ENCODE peak calls at places on chromosomes 7 and 10, in nine cellular contexts. E is endothelial cell of umbilical vein, F is lower leg skin, T is Panc1, I is RWPE1, C is cardiac muscle cell, B is adrenal gland, X is bronchial epithelial cell, L is mucosa of descending colon. A is an unnamed sample.

GRCh38 chr10:122298598-122299301 is 27.7 kb downstream of the BTBD16 start:
- DNase-seq in E (peak), F (peak), T (peak), I (peak), C (peak), B (peak), X (peak), L (peak), A (peak)

GRCh38 chr7:120856198-120856597 is 1.7 kb downstream of the TSPAN12 start:
- DNase-seq in E (no peak), F (no peak), T (no peak), I (no peak), C (no peak), B (no peak), X (no peak), L (no peak), A (no peak)

GRCh38 chr7:94348142-94348541 is 46.6 kb upstream of the COL1A2 start:
- DNase-seq in E (peak), F (peak), T (no peak), I (no peak), C (peak), B (no peak), X (no peak), L (peak), A (no peak)

GRCh38 chr10:14751576-14752330 is 22.9 kb downstream of the FAM107B start:
- DNase-seq in E (no peak), F (peak), T (no peak), I (no peak), C (peak), B (peak), X (no peak), L (peak), A (no peak)

GRCh38 chr10:43822509-43823236 is 174.0 kb upstream of the ZNF32 start:
- DNase-seq in E (no peak), F (no peak), T (no peak), I (no peak), C (no peak), B (no peak), X (no peak), L (no peak), A (no peak)

GRCh38 chr10:16943301-16944080 is 126.3 kb upstream of the RSU1 start:
- DNase-seq in E (peak), F (no peak), T (no peak), I (no peak), C (peak), B (no peak), X (no peak), L (no peak), A (no peak)

GRCh38 chr10:47047127-47047504 is 135.9 kb downstream of the PTPN20 start:
- DNase-seq in E (no peak), F (no peak), T (no peak), I (no peak), C (no peak), B (no peak), X (no peak), L (no peak), A (no peak)

GRCh38 chr10:11036424-11037011 is 18.8 kb downstream of the CELF2 start:
- DNase-seq in E (peak), F (no peak), T (peak), I (peak), C (peak), B (peak), X (peak), L (peak), A (no peak)

GRCh38 chr7:122289426-122289825 is 15.1 kb downstream of the FEZF1 start:
- DNase-seq in E (no peak), F (no peak), T (no peak), I (no peak), C (no peak), B (no peak), X (no peak), L (no peak), A (no peak)

GRCh38 chr7:28957822-28958234 is 302 bp downstream of the TRIL start:
- DNase-seq in E (peak), F (no peak), T (no peak), I (no peak), C (no peak), B (no peak), X (no peak), L (peak), A (peak)

GRCh38 chr10:63213489-63213888 is 80.4 kb downstream of the NRBF2 start:
- DNase-seq in E (no peak), F (no peak), T (no peak), I (no peak), C (no peak), B (no peak), X (no peak), L (no peak), A (no peak)

GRCh38 chr10:80276335-80276734 is 13.1 kb downstream of the MAT1A start:
- DNase-seq in E (no peak), F (peak), T (no peak), I (no peak), C (no peak), B (no peak), X (no peak), L (no peak), A (no peak)

GRCh38 chr7:18607025-18607424 is 111.5 kb downstream of the HDAC9 start:
- DNase-seq in E (no peak), F (no peak), T (no peak), I (peak), C (no peak), B (no peak), X (peak), L (no peak), A (no peak)

GRCh38 chr10:63268139-63268797 is 135.1 kb downstream of the NRBF2 start:
- DNase-seq in E (no peak), F (no peak), T (no peak), I (no peak), C (peak), B (no peak), X (peak), L (no peak), A (no peak)

GRCh38 chr10:48245977-48246376 is 28.5 kb downstream of the FRMPD2 start:
- DNase-seq in E (no peak), F (no peak), T (no peak), I (no peak), C (no peak), B (no peak), X (no peak), L (no peak), A (no peak)

GRCh38 chr7:2681954-2682799 is 5.8 kb upstream of the AMZ1 start:
- DNase-seq in E (no peak), F (no peak), T (no peak), I (no peak), C (no peak), B (no peak), X (no peak), L (no peak), A (no peak)

GRCh38 chr10:124685251-124685650 is 58.9 kb downstream of the FAM53B start:
- DNase-seq in E (no peak), F (no peak), T (no peak), I (no peak), C (no peak), B (peak), X (no peak), L (no peak), A (no peak)

GRCh38 chr10:8047452-8048280 is 6.8 kb upstream of the GATA3 start:
- DNase-seq in E (peak), F (no peak), T (no peak), I (no peak), C (no peak), B (no peak), X (no peak), L (no peak), A (peak)

GRCh38 chr7:122886357-122887081 is at the start of gene CADPS2:
- DNase-seq in E (peak), F (peak), T (no peak), I (peak), C (peak), B (peak), X (peak), L (peak), A (peak)

GRCh38 chr7:138975343-138976104 is 5.7 kb downstream of the KIAA1549 start:
- DNase-seq in E (no peak), F (no peak), T (no peak), I (no peak), C (peak), B (no peak), X (no peak), L (no peak), A (no peak)

GRCh38 chr10:127547997-127548396 is 1.1 kb upstream of the NPS start:
- DNase-seq in E (no peak), F (no peak), T (no peak), I (no peak), C (no peak), B (no peak), X (no peak), L (no peak), A (no peak)

GRCh38 chr10:10017716-10018115 is 1000.0 kb upstream of the CELF2 start:
- DNase-seq in E (no peak), F (no peak), T (no peak), I (no peak), C (no peak), B (no peak), X (no peak), L (no peak), A (no peak)

GRCh38 chr10:77643795-77644468 is 6.3 kb upstream of the KCNMA1 start:
- DNase-seq in E (peak), F (no peak), T (no peak), I (peak), C (peak), B (peak), X (peak), L (peak), A (peak)

GRCh38 chr10:48241301-48241700 is 33.2 kb downstream of the FRMPD2 start:
- DNase-seq in E (no peak), F (no peak), T (no peak), I (no peak), C (no peak), B (no peak), X (no peak), L (no peak), A (no peak)

GRCh38 chr7:42138691-42139090 is 98.3 kb downstream of the GLI3 start:
- DNase-seq in E (no peak), F (no peak), T (no peak), I (no peak), C (no peak), B (no peak), X (no peak), L (no peak), A (no peak)

GRCh38 chr10:7199152-7199760 is 211.6 kb downstream of the SFMBT2 start:
- DNase-seq in E (no peak), F (no peak), T (no peak), I (no peak), C (peak), B (no peak), X (no peak), L (no peak), A (no peak)

DNA sequence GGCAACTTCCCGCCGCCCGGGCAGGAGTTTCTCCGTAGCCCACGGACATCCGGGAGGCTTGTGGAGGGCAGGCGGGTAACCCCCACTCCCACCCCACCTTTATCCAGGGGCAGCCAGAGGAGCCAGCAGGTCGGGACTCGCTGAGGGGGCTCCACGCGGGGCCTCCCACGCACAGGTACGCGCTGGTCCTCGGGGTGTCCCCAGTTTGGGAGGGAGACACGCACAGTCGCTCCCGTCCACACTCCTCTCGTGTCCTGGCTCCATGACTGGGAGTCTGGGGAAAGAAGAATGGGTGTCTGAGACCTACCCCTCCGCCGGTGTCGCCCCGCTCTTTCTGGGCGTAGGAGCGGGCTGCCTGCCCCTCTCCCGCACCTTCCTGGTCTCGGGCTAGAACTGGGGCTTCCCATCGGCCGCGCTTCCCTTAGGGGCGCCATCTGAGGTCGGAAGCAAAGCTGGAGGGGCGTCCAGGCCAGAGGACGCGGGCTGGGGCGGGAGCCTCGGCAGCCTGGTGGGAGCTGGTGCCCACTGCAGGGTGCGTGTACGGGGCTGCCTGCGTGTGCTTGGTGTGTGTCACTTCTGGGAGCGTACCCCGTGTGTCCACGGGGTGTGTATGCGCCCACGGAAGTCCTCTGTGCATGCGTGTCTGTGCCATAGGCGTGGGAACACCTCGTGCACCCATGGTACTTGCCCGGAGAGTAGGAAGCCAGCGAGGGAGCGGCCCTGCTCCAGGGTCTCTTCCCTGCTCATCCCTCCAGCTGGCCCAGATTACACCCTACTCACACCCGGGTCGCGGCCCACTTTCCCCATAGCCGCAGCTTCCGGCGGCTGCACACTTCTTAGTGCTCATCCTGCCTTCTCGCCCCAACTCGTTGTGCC is 73.0 kb upstream of the LEP start:
- DNase-seq in E (no peak), F (no peak), T (no peak), I (no peak), C (no peak), B (no peak), X (no peak), L (no peak), A (no peak)
- TF ChIP-seq CTCF in E (no peak), F (no peak), T (no peak), I (no peak), C (no peak), B (no peak), X (no peak), L (no peak), A (no peak)

GRCh38 chr10:20855398-20856038 is 41.6 kb downstream of the NEBL start:
- DNase-seq in E (peak), F (no peak), T (no peak), I (peak), C (peak), B (no peak), X (peak), L (no peak), A (no peak)
- TF ChIP-seq CTCF in E (no peak), F (no peak), T (peak), I (peak), C (peak), B (peak), X (peak), L (no peak), A (no peak)

GRCh38 chr7:144787127-144787526 is 48.7 kb downstream of the TPK1 start:
- DNase-seq in E (peak), F (no peak), T (no peak), I (no peak), C (no peak), B (no peak), X (no peak), L (no peak), A (no peak)
- TF ChIP-seq CTCF in E (no peak), F (no peak), T (peak), I (no peak), C (no peak), B (no peak), X (peak), L (no peak), A (no peak)

DNA sequence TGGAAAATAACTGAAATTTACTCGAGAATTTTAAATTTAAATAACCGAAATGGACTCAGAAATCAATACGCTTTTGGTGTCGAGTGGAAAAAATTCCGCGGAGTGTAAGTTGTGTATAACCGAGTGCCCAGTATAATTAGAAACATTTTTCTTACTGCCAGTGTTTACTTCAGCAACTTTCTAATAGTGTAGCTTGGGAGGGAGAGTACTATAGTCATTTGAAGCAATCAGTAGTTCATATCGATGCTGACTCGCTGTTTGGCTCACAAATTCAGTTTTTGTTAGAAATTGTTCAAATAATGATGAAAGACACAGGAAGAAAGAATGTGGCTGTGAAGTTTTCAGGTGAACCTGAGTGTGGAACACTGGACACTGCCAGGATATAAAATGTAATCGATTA is 658.6 kb upstream of the FOXK1 start:
- DNase-seq in E (no peak), F (no peak), T (no peak), I (no peak), C (no peak), B (no peak), X (no peak), L (no peak), A (no peak)
- TF ChIP-seq CTCF in E (no peak), F (no peak), T (no peak), I (no peak), C (no peak), B (no peak), X (no peak), L (no peak), A (no peak)

DNA sequence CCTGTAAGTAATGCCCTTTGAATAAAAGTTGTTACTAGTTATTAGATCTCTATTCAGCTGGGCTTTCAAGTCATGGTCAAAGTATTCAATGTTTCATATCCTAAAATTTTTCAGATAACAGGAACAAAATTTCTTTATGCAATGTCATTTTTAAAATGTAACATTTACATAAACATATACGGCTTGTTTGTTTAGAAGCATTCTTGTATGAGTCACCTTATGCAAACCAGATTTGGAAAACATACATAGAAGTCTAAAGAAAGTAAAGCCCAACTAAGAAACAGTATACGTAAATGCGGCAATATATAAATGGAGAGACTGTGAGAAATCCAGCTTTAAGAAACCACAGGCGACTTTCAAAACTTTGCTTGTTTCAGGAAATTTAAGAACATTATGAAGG is 10.5 kb downstream of the TMEM168 start:
- DNase-seq in E (no peak), F (no peak), T (no peak), I (no peak), C (no peak), B (no peak), X (no peak), L (no peak), A (no peak)
- TF ChIP-seq CTCF in E (no peak), F (no peak), T (no peak), I (no peak), C (no peak), B (no peak), X (no peak), L (no peak), A (no peak)

DNA sequence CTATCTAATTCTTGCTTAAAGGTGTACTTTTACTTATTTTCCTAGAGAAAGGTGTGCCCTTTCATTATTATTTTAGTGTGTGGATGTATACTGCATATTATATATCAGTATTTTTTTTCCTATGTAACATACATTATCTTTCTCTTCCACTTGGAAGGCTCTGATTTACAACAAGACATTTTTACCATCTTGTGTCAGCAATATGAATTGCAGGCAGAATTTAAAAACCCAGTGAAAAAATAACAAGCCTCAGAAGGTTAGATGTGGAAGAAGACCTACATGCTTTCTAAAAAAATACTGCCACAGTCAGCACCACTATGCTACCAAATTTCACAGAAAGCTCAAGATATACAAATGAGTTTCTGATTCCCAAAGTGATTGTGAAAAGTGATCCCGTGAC is 327.7 kb upstream of the STEAP1 start:
- DNase-seq in E (no peak), F (no peak), T (no peak), I (no peak), C (no peak), B (no peak), X (no peak), L (no peak), A (no peak)
- TF ChIP-seq CTCF in E (no peak), F (no peak), T (no peak), I (no peak), C (no peak), B (no peak), X (no peak), L (no peak), A (no peak)

GRCh38 chr10:72098301-72099053 is 10.1 kb upstream of the SPOCK2 start:
- DNase-seq in E (no peak), F (no peak), T (no peak), I (no peak), C (no peak), B (no peak), X (no peak), L (no peak), A (no peak)

GRCh38 chr10:72097448-72098300 is 9.3 kb upstream of the SPOCK2 start:
- DNase-seq in E (peak), F (no peak), T (peak), I (peak), C (peak), B (peak), X (peak), L (no peak), A (no peak)

GRCh38 chr10:72094574-72094973 is 6.2 kb upstream of the SPOCK2 start:
- DNase-seq in E (no peak), F (no peak), T (no peak), I (no peak), C (no peak), B (no peak), X (no peak), L (no peak), A (no peak)

GRCh38 chr10:72095195-72095594 is 6.8 kb upstream of the SPOCK2 start:
- DNase-seq in E (no peak), F (no peak), T (no peak), I (no peak), C (no peak), B (no peak), X (no peak), L (no peak), A (no peak)

GRCh38 chr10:72096115-72097000 is 8.0 kb upstream of the SPOCK2 start:
- DNase-seq in E (peak), F (no peak), T (no peak), I (no peak), C (peak), B (no peak), X (no peak), L (no peak), A (no peak)
- TF ChIP-seq CTCF in E (no peak), F (no peak), T (no peak), I (no peak), C (peak), B (no peak), X (no peak), L (no peak), A (no peak)

DNA sequence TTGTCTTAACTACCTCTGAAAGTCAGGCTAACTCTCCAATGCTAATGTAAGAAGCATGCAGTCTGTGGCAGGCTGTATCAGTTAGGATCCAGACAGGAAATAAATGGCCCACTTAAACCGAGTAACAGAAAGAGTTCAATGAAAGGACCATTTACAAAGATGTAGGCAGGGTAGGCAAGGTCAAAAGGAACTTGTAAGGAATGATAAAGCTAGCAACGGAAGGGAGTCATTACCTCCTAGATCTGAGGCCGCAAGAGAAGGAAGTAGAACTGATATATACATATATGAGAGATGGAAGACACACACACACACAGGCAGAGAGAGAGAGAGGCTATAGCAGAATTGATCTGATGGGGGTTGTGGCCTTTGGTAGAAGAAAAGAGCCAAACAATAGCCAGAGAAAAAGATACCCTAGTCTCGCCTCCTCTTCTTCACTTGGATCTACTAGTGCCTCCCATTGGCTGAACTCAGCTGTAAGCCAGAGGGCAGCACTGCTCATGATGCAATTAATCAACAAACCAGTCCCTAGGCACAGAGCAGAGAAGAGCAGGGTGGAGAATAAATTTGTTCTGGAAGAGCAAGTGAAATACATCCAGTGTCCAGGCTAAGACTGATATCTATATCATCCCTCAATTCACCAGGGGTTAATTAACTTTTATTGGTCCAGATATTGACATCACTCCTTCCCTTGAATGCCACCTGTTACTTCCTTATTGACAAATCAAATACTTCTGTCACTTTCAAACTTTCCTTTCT is 91.2 kb downstream of the LSMEM1 start:
- DNase-seq in E (no peak), F (no peak), T (no peak), I (no peak), C (no peak), B (no peak), X (peak), L (peak), A (no peak)
- TF ChIP-seq CTCF in E (no peak), F (no peak), T (peak), I (no peak), C (no peak), B (no peak), X (peak), L (no peak), A (peak)

GRCh38 chr10:86363833-86364511 is 2.6 kb downstream of the GRID1 start:
- DNase-seq in E (no peak), F (no peak), T (no peak), I (no peak), C (no peak), B (peak), X (no peak), L (no peak), A (peak)
- TF ChIP-seq CTCF in E (no peak), F (no peak), T (no peak), I (no peak), C (no peak), B (no peak), X (no peak), L (no peak), A (no peak)